ENCODE peak calls at places on chromosomes 2 and 18, in four cellular contexts. P, O, E and A are unnamed samples.

GRCh38 chr2:235859651-235860050 is 308.5 kb downstream of the GBX2 start:
- DNase-seq in P (no peak), E (peak), O (no peak), A (peak)

GRCh38 chr2:227414846-227415245 is 27.1 kb upstream of the SCYGR1 start:
- DNase-seq in P (peak), O (no peak), E (no peak), A (peak)

GRCh38 chr18:12308386-12309100 is 502 bp downstream of the TUBB6 start:
- DNase-seq in O (peak), E (peak), P (peak), A (peak)

GRCh38 chr2:190887089-190887488 is 6.5 kb downstream of the GLS start:
- DNase-seq in P (peak), O (no peak), E (no peak), A (peak)

GRCh38 chr18:80223581-80224148 is 23.6 kb downstream of the PARD6G start:
- DNase-seq in P (no peak), O (no peak), E (no peak), A (no peak)

GRCh38 chr2:239463541-239464165 is 62.8 kb upstream of the HDAC4 start:
- DNase-seq in P (no peak), E (no peak), O (no peak), A (no peak)

GRCh38 chr2:38159621-38160020 is 83.7 kb upstream of the CYP1B1 start:
- DNase-seq in O (no peak), E (no peak), P (no peak), A (no peak)

GRCh38 chr2:121309323-121309722 is 24.3 kb upstream of the TFCP2L1 start:
- DNase-seq in E (no peak), O (no peak), P (no peak), A (no peak)

GRCh38 chr2:206287197-206287596 is 12.7 kb downstream of the ZDBF2 start:
- DNase-seq in P (no peak), O (no peak), E (no peak), A (no peak)

GRCh38 chr2:223366566-223366965 is 235.6 kb downstream of the SCG2 start:
- DNase-seq in P (no peak), O (no peak), E (no peak), A (no peak)

GRCh38 chr18:55869965-55870585 is 282.1 kb upstream of the TCF4 start:
- DNase-seq in E (no peak), O (no peak), P (peak), A (peak)

GRCh38 chr2:219541611-219542180 is 1.9 kb downstream of the CHPF start:
- DNase-seq in E (peak), P (peak), O (peak), A (peak)

GRCh38 chr18:8895987-8896619 is 190.7 kb downstream of the MTCL1 start:
- DNase-seq in P (peak), O (no peak), E (no peak), A (peak)

GRCh38 chr2:68336192-68336591 is 16.4 kb upstream of the CNRIP1 start:
- DNase-seq in O (no peak), E (no peak), P (peak), A (peak)

GRCh38 chr2:9897331-9897737 is 54.1 kb downstream of the TAF1B start:
- DNase-seq in O (peak), P (peak), E (no peak), A (peak)

GRCh38 chr2:148901142-148901541 is 26.1 kb downstream of the KIF5C start:
- DNase-seq in E (no peak), O (no peak), P (no peak), A (no peak)

GRCh38 chr2:6642011-6642410 is 223.7 kb downstream of the CMPK2 start:
- DNase-seq in P (no peak), E (no peak), O (no peak), A (no peak)

GRCh38 chr18:30450927-30451326 is 591.6 kb downstream of the DSC3 start:
- DNase-seq in P (no peak), O (no peak), E (no peak), A (no peak)